ENCODE peak calls at places on chromosomes 3 and 15, in five cellular contexts. G is pancreas, K is IMR-90, Y is BJ, L is WERI-Rb-1. A is an unnamed sample.

GRCh38 chr3:151085227-151085888 is at the start of gene MED12L:
- DNase-seq in G (peak), K (peak), Y (peak), L (peak), A (no peak)

GRCh38 chr3:142987080-142987700 is 14.2 kb upstream of the U2SURP start:
- DNase-seq in G (no peak), K (peak), Y (no peak), L (no peak), A (no peak)

GRCh38 chr3:12503126-12503952 is 19.1 kb downstream of the TSEN2 start:
- DNase-seq in G (no peak), K (no peak), Y (no peak), L (no peak), A (no peak)

GRCh38 chr15:42730135-42730534 is 6.8 kb downstream of the CDAN1 start:
- DNase-seq in G (no peak), K (no peak), Y (no peak), L (no peak), A (no peak)

GRCh38 chr3:197487911-197488391 is 67.8 kb downstream of the BDH1 start:
- DNase-seq in G (peak), K (peak), Y (peak), L (no peak), A (peak)

GRCh38 chr3:47916696-47917095 is 99.5 kb downstream of the MAP4 start:
- DNase-seq in G (no peak), K (no peak), Y (no peak), L (no peak), A (no peak)

GRCh38 chr3:72058493-72059081 is 273.6 kb upstream of the PROK2 start:
- DNase-seq in G (peak), K (no peak), Y (no peak), L (peak), A (no peak)

GRCh38 chr15:97977734-97978133 is 17.2 kb downstream of the ARRDC4 start:
- DNase-seq in G (peak), K (no peak), Y (no peak), L (no peak), A (no peak)

GRCh38 chr15:73264881-73265280 is 103.9 kb downstream of the HCN4 start:
- DNase-seq in G (no peak), K (no peak), Y (no peak), L (no peak), A (no peak)

GRCh38 chr15:90991587-90992285 is 2.6 kb downstream of the PRC1 start:
- DNase-seq in G (no peak), K (no peak), Y (no peak), L (no peak), A (no peak)
- H3K4me3 ChIP-seq in G (no peak), K (no peak), Y (no peak), L (no peak), A (peak)

GRCh38 chr3:8110966-8111798 is 390.4 kb upstream of the LMCD1 start:
- DNase-seq in G (peak), K (peak), Y (no peak), L (peak), A (peak)
- TF ChIP-seq CTCF in G (peak), K (peak), Y (peak), L (peak), A (peak)

GRCh38 chr3:172624999-172625398 is 85.9 kb downstream of the NCEH1 start:
- DNase-seq in G (no peak), K (no peak), Y (no peak), L (no peak), A (no peak)

GRCh38 chr3:172622916-172623700 is 87.8 kb downstream of the NCEH1 start:
- DNase-seq in G (no peak), K (peak), Y (no peak), L (peak), A (no peak)

GRCh38 chr3:172625404-172625803 is 85.5 kb downstream of the NCEH1 start:
- DNase-seq in G (no peak), K (peak), Y (no peak), L (no peak), A (no peak)

GRCh38 chr3:172627057-172627809 is 83.6 kb downstream of the NCEH1 start:
- DNase-seq in G (no peak), K (peak), Y (no peak), L (no peak), A (no peak)

GRCh38 chr3:172626241-172626640 is 84.6 kb downstream of the NCEH1 start:
- DNase-seq in G (no peak), K (peak), Y (no peak), L (no peak), A (no peak)
- H3K4me3 ChIP-seq in G (no peak), K (no peak), Y (no peak), L (no peak), A (no peak)

GRCh38 chr3:117454236-117454635 is 744.7 kb downstream of the TUSC7 start:
- DNase-seq in G (no peak), K (no peak), Y (no peak), L (no peak), A (no peak)
- TF ChIP-seq CTCF in G (no peak), K (no peak), Y (no peak), L (no peak), A (no peak)

A was measured in HFF-Myc.